ENCODE peak calls at places on chromosomes 1 and 21, in four cellular contexts. Z, V, Y and N are unnamed samples.

GRCh38 chr1:89198500-89199072 is at the start of gene GBP4:
- DNase-seq in Y (peak; percentile 18), Z (no peak), V (no peak), N (peak; percentile 9)

GRCh38 chr1:170623171-170623570 is 40.8 kb upstream of the PRRX1 start:
- DNase-seq in Y (no peak), Z (no peak), V (no peak), N (peak; percentile 88)

GRCh38 chr1:38586993-38587646 is 272.5 kb downstream of the RRAGC start:
- DNase-seq in Y (peak; percentile 62), Z (peak; percentile 45), V (peak; percentile 12), N (no peak)

GRCh38 chr1:24898152-24898908 is 31.7 kb downstream of the RUNX3 start:
- DNase-seq in Y (peak; percentile 54), V (no peak), Z (peak; percentile 71), N (peak; percentile 15)

GRCh38 chr1:3245344-3245743 is 176.3 kb downstream of the PRDM16 start:
- DNase-seq in V (no peak), Y (no peak), Z (peak; percentile 15), N (no peak)

GRCh38 chr21:16426936-16427335 is 697.2 kb downstream of the USP25 start:
- DNase-seq in V (no peak), Z (no peak), Y (no peak), N (peak; percentile 16)

GRCh38 chr1:193754732-193755427 is 568.5 kb upstream of the B3GALT2 start:
- DNase-seq in V (no peak), Z (no peak), Y (no peak), N (no peak)

GRCh38 chr1:78102082-78102481 is 56.3 kb downstream of the GIPC2 start:
- DNase-seq in Z (no peak), Y (no peak), V (no peak), N (peak; percentile 93)

GRCh38 chr1:153548722-153549695 is at the start of gene S100A3:
- DNase-seq in Z (no peak), Y (no peak), V (no peak), N (peak; percentile 77)

GRCh38 chr1:204350857-204351573 is 8.7 kb downstream of the PLEKHA6 start:
- DNase-seq in Z (peak; percentile 42), Y (no peak), V (peak; percentile 45), N (peak; percentile 74)

GRCh38 chr1:208203127-208203847 is 40.9 kb downstream of the PLXNA2 start:
- DNase-seq in Y (no peak), Z (no peak), V (peak; percentile 96), N (peak; percentile 88)

GRCh38 chr1:94038511-94038910 is 82.4 kb downstream of the ABCA4 start:
- DNase-seq in V (no peak), Z (no peak), Y (no peak), N (peak; percentile 54)

GRCh38 chr21:27201197-27201596 is 234.3 kb upstream of the ADAMTS5 start:
- DNase-seq in Y (no peak), V (no peak), Z (no peak), N (peak; percentile 62)

GRCh38 chr1:91600431-91601330 is 100.0 kb downstream of the CDC7 start:
- DNase-seq in Y (no peak), Z (no peak), V (no peak), N (no peak)

GRCh38 chr1:208107817-208108608 is 136.2 kb downstream of the PLXNA2 start:
- DNase-seq in Z (no peak), Y (no peak), V (no peak), N (peak; percentile 83)

GRCh38 chr1:235649722-235650163 is at the start of gene GNG4:
- DNase-seq in Y (peak; percentile 24), Z (peak; percentile 66), V (peak; percentile 76), N (no peak)

GRCh38 chr1:60461889-60462595 is 388.5 kb upstream of the C1orf87 start:
- DNase-seq in V (no peak), Z (no peak), Y (no peak), N (peak; percentile 4)

GRCh38 chr1:36328713-36329112 is 5.3 kb upstream of the EVA1B start:
- DNase-seq in Z (no peak), V (peak; percentile 42), Y (no peak), N (no peak)

GRCh38 chr1:192170196-192170984 is 12.1 kb downstream of the RGS18 start:
- DNase-seq in V (no peak), Y (no peak), Z (no peak), N (no peak)

GRCh38 chr1:203464226-203464625 is 11.4 kb upstream of the PRELP start:
- DNase-seq in Y (no peak), Z (no peak), V (peak; percentile 20), N (no peak)